ENCODE peak calls at places on chromosomes 4 and X, in six cellular contexts. One of them, this sample, is unnamed.

GRCh38 chr4:155959417-155959816 is 5.8 kb upstream of the CTSO start:
- ATAC-seq in K562: no peak
- ATAC-seq in HepG2: no peak
- ATAC-seq in upper lobe of left lung: no peak
- ATAC-seq in A549: no peak
- ATAC-seq in GM12878: peak; percentile 40
- ATAC-seq in this sample: no peak

GRCh38 chrX:31656013-31656412 is 584.2 kb upstream of the FTHL17 start:
- ATAC-seq in HepG2: no peak
- ATAC-seq in A549: no peak
- ATAC-seq in K562: no peak
- ATAC-seq in GM12878: peak; percentile 32
- ATAC-seq in upper lobe of left lung: no peak
- ATAC-seq in this sample: no peak

GRCh38 chr4:128958194-128958593 is 135.1 kb downstream of the SCLT1 start:
- ATAC-seq in upper lobe of left lung: no peak
- ATAC-seq in K562: no peak
- ATAC-seq in HepG2: peak; percentile 99
- ATAC-seq in GM12878: no peak
- ATAC-seq in A549: no peak
- ATAC-seq in this sample: no peak

GRCh38 chr4:75895744-75896314 is 6.4 kb downstream of the PPEF2 start:
- ATAC-seq in upper lobe of left lung: peak; percentile 56
- ATAC-seq in HepG2: peak; percentile 79
- ATAC-seq in GM12878: peak; percentile 87
- ATAC-seq in A549: peak; percentile 47
- ATAC-seq in K562: peak; percentile 90
- ATAC-seq in this sample: peak; percentile 28

GRCh38 chrX:130741151-130741550 is 161.9 kb downstream of the ENOX2 start:
- ATAC-seq in A549: no peak
- ATAC-seq in GM12878: no peak
- ATAC-seq in K562: no peak
- ATAC-seq in upper lobe of left lung: no peak
- ATAC-seq in HepG2: no peak
- ATAC-seq in this sample: no peak

GRCh38 chrX:11591712-11592351 is 73.9 kb downstream of the ARHGAP6 start:
- ATAC-seq in K562: peak; percentile 47
- ATAC-seq in A549: no peak
- ATAC-seq in HepG2: no peak
- ATAC-seq in GM12878: peak; percentile 57
- ATAC-seq in upper lobe of left lung: no peak
- ATAC-seq in this sample: no peak

GRCh38 chr4:169340834-169341233 is 70.1 kb upstream of the SH3RF1 start:
- ATAC-seq in A549: no peak
- ATAC-seq in HepG2: no peak
- ATAC-seq in K562: no peak
- ATAC-seq in GM12878: peak; percentile 64
- ATAC-seq in upper lobe of left lung: no peak
- ATAC-seq in this sample: no peak

GRCh38 chr4:77845400-77845799 is 17.2 kb upstream of the MRPL1 start:
- ATAC-seq in GM12878: no peak
- ATAC-seq in K562: no peak
- ATAC-seq in HepG2: no peak
- ATAC-seq in A549: no peak
- ATAC-seq in upper lobe of left lung: no peak
- ATAC-seq in this sample: no peak

GRCh38 chr4:15551740-15552446 is 82.2 kb downstream of the CC2D2A start:
- ATAC-seq in GM12878: no peak
- ATAC-seq in K562: no peak
- ATAC-seq in HepG2: peak; percentile 99
- ATAC-seq in upper lobe of left lung: peak; percentile 88
- ATAC-seq in A549: no peak
- ATAC-seq in this sample: no peak

GRCh38 chrX:124502144-124502543 is 155.8 kb downstream of the SH2D1A start:
- ATAC-seq in GM12878: no peak
- ATAC-seq in K562: no peak
- ATAC-seq in upper lobe of left lung: no peak
- ATAC-seq in HepG2: no peak
- ATAC-seq in A549: no peak
- ATAC-seq in this sample: no peak

GRCh38 chrX:82196866-82197265 is 995.0 kb downstream of the SH3BGRL start:
- ATAC-seq in GM12878: no peak
- ATAC-seq in K562: no peak
- ATAC-seq in HepG2: no peak
- ATAC-seq in upper lobe of left lung: peak; percentile 51
- ATAC-seq in A549: no peak
- ATAC-seq in this sample: no peak

GRCh38 chr4:149781150-149781549 is 34.5 kb downstream of the IQCM start:
- ATAC-seq in K562: no peak
- ATAC-seq in HepG2: no peak
- ATAC-seq in A549: no peak
- ATAC-seq in GM12878: no peak
- ATAC-seq in upper lobe of left lung: no peak
- ATAC-seq in this sample: no peak
- TF ChIP-seq EP300 in K562: no peak
- TF ChIP-seq EP300 in HepG2: no peak
- TF ChIP-seq EP300 in A549: no peak
- TF ChIP-seq EP300 in GM12878: no peak
- TF ChIP-seq EP300 in upper lobe of left lung: no peak
- TF ChIP-seq EP300 in this sample: no peak

GRCh38 chrX:107712231-107713204 is 63.1 kb downstream of the TSC22D3 start:
- ATAC-seq in A549: peak; percentile 6
- ATAC-seq in upper lobe of left lung: peak; percentile 15
- ATAC-seq in K562: no peak
- ATAC-seq in GM12878: no peak
- ATAC-seq in HepG2: no peak
- ATAC-seq in this sample: peak; percentile 22
- H3K4me3 ChIP-seq in A549: no peak overlapping the region
- H3K4me3 ChIP-seq in upper lobe of left lung: no peak overlapping the region
- H3K4me3 ChIP-seq in K562: no peak overlapping the region
- H3K4me3 ChIP-seq in GM12878: no peak overlapping the region
- H3K4me3 ChIP-seq in HepG2: no peak overlapping the region
- H3K4me3 ChIP-seq in this sample: peak overlapping the region; percentile 95

GRCh38 chrX:73525928-73526690 is 36.9 kb upstream of the CHIC1 start:
- ATAC-seq in HepG2: no peak
- ATAC-seq in GM12878: no peak
- ATAC-seq in upper lobe of left lung: no peak
- ATAC-seq in A549: no peak
- ATAC-seq in K562: no peak
- ATAC-seq in this sample: no peak
- TF ChIP-seq EP300 in HepG2: no peak
- TF ChIP-seq EP300 in GM12878: no peak
- TF ChIP-seq EP300 in upper lobe of left lung: no peak
- TF ChIP-seq EP300 in A549: no peak
- TF ChIP-seq EP300 in K562: no peak
- TF ChIP-seq EP300 in this sample: no peak

GRCh38 chrX:20221902-20222301 is 44.8 kb downstream of the RPS6KA3 start:
- ATAC-seq in A549: peak; percentile 73
- ATAC-seq in upper lobe of left lung: no peak
- ATAC-seq in HepG2: peak; percentile 86
- ATAC-seq in GM12878: no peak
- ATAC-seq in K562: peak; percentile 65
- ATAC-seq in this sample: no peak

GRCh38 chrX:20218809-20219505 is 47.8 kb downstream of the RPS6KA3 start:
- ATAC-seq in GM12878: no peak
- ATAC-seq in HepG2: no peak
- ATAC-seq in upper lobe of left lung: no peak
- ATAC-seq in K562: peak; percentile 77
- ATAC-seq in A549: no peak
- ATAC-seq in this sample: peak; percentile 58

GRCh38 chrX:20215565-20215964 is 51.1 kb downstream of the RPS6KA3 start:
- ATAC-seq in K562: no peak
- ATAC-seq in GM12878: no peak
- ATAC-seq in HepG2: no peak
- ATAC-seq in A549: no peak
- ATAC-seq in upper lobe of left lung: no peak
- ATAC-seq in this sample: no peak

GRCh38 chrX:20217906-20218305 is 48.8 kb downstream of the RPS6KA3 start:
- ATAC-seq in K562: no peak
- ATAC-seq in HepG2: no peak
- ATAC-seq in A549: no peak
- ATAC-seq in GM12878: no peak
- ATAC-seq in upper lobe of left lung: no peak
- ATAC-seq in this sample: no peak

GRCh38 chrX:20217279-20217678 is 49.4 kb downstream of the RPS6KA3 start:
- ATAC-seq in K562: no peak
- ATAC-seq in GM12878: no peak
- ATAC-seq in upper lobe of left lung: no peak
- ATAC-seq in HepG2: no peak
- ATAC-seq in A549: no peak
- ATAC-seq in this sample: no peak
- H3K4me3 ChIP-seq in K562: no peak overlapping the region
- H3K4me3 ChIP-seq in GM12878: no peak overlapping the region
- H3K4me3 ChIP-seq in upper lobe of left lung: no peak overlapping the region
- H3K4me3 ChIP-seq in HepG2: no peak overlapping the region
- H3K4me3 ChIP-seq in A549: no peak overlapping the region
- H3K4me3 ChIP-seq in this sample: no peak overlapping the region

GRCh38 chr4:61335364-61335763 is 135.2 kb downstream of the ADGRL3 start:
- ATAC-seq in upper lobe of left lung: no peak
- ATAC-seq in HepG2: no peak
- ATAC-seq in K562: no peak
- ATAC-seq in GM12878: no peak
- ATAC-seq in A549: no peak
- ATAC-seq in this sample: no peak

GRCh38 chr4:61332671-61333070 is 132.5 kb downstream of the ADGRL3 start:
- ATAC-seq in A549: no peak
- ATAC-seq in upper lobe of left lung: no peak
- ATAC-seq in HepG2: no peak
- ATAC-seq in K562: no peak
- ATAC-seq in GM12878: no peak
- ATAC-seq in this sample: no peak

GRCh38 chr4:61336488-61336887 is 136.4 kb downstream of the ADGRL3 start:
- ATAC-seq in K562: no peak
- ATAC-seq in GM12878: no peak
- ATAC-seq in A549: no peak
- ATAC-seq in upper lobe of left lung: no peak
- ATAC-seq in HepG2: no peak
- ATAC-seq in this sample: no peak

GRCh38 chr4:61333490-61333889 is 133.4 kb downstream of the ADGRL3 start:
- ATAC-seq in A549: no peak
- ATAC-seq in K562: no peak
- ATAC-seq in upper lobe of left lung: no peak
- ATAC-seq in HepG2: no peak
- ATAC-seq in GM12878: no peak
- ATAC-seq in this sample: no peak

DNA sequence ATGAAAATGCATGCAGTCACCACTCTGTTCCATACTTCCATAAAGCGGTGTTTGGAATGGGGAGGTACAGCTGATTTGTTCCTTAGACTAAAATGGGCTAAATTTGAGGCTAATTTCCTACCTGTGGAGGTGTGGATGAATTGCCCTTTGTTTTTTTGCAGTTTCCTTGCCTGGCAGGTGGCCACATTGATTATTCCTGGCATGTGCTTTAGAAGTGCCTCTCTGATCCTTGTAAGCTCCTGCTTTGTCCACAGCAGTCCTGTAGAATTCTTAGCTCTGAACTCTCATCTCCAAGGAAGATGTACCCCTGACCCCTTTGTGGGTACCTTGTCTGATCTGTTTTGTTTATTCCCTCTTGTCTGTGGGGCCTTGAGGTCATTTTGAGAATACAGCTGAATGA is 136.8 kb downstream of the ADGRL3 start:
- ATAC-seq in HepG2: no peak
- ATAC-seq in K562: no peak
- ATAC-seq in upper lobe of left lung: no peak
- ATAC-seq in GM12878: no peak
- ATAC-seq in A549: no peak
- ATAC-seq in this sample: no peak
- TF ChIP-seq EP300 in HepG2: no peak
- TF ChIP-seq EP300 in K562: no peak
- TF ChIP-seq EP300 in upper lobe of left lung: no peak
- TF ChIP-seq EP300 in GM12878: no peak
- TF ChIP-seq EP300 in A549: no peak
- TF ChIP-seq EP300 in this sample: no peak

GRCh38 chr4:186838295-186838694 is 114.6 kb upstream of the FAT1 start:
- ATAC-seq in upper lobe of left lung: no peak
- ATAC-seq in K562: no peak
- ATAC-seq in GM12878: no peak
- ATAC-seq in A549: no peak
- ATAC-seq in HepG2: no peak
- ATAC-seq in this sample: no peak

GRCh38 chr4:186840222-186840701 is 116.6 kb upstream of the FAT1 start:
- ATAC-seq in A549: peak; percentile 19
- ATAC-seq in upper lobe of left lung: peak; percentile 62
- ATAC-seq in HepG2: no peak
- ATAC-seq in K562: peak; percentile 38
- ATAC-seq in GM12878: no peak
- ATAC-seq in this sample: peak; percentile 84

GRCh38 chr4:186840771-186841301 is 117.2 kb upstream of the FAT1 start:
- ATAC-seq in upper lobe of left lung: peak; percentile 46
- ATAC-seq in HepG2: no peak
- ATAC-seq in GM12878: no peak
- ATAC-seq in A549: no peak
- ATAC-seq in K562: peak; percentile 4
- ATAC-seq in this sample: peak; percentile 14

GRCh38 chr4:186844059-186844681 is 120.5 kb upstream of the FAT1 start:
- ATAC-seq in GM12878: no peak
- ATAC-seq in K562: peak; percentile 44
- ATAC-seq in upper lobe of left lung: peak; percentile 71
- ATAC-seq in HepG2: peak; percentile 88
- ATAC-seq in A549: peak; percentile 33
- ATAC-seq in this sample: peak; percentile 51

DNA sequence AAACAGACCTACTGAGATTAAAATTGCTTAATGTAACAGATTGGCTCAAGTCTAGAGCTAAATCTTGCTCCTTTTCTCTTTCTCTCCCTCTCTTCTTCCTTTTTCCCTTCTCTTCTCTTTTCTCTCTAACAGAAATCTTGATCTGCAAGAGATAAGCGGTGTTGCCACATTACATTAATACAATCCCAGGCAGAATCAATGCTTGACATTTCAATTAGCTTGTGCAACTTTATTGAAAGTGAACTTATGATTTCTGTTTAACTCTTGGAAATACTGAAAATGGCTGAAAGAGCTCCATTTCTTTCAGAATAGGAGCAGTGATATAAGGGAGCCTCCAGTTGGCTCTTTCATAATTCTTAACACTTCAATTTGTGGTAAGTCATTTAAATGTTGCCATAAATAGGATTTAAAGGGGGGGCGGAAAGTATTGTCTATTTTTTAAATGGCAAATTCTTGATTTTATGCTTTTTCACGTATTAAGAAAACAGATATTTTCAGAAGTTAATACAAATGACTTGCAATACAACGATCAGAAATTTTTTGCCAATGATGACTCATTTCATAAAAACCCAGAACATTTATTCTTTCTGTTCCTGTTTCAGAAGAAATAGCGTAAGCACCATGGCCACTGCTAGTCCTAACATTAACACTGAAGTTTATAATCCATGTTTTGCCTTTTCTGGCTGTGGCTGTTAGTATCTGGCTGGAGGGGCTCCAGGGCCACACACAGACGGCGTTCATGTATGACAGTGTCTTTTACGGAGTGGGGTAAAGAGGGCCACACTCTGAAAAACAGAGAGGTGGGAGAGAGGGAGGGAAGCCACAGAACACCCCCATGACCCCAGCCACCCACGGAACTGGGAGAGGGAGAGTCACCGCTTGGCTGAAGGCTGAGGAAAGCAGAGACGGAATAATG is 115.7 kb upstream of the FAT1 start:
- ATAC-seq in upper lobe of left lung: peak; percentile 65
- ATAC-seq in HepG2: no peak
- ATAC-seq in GM12878: peak; percentile 91
- ATAC-seq in K562: peak; percentile 68
- ATAC-seq in A549: peak; percentile 50
- ATAC-seq in this sample: peak; percentile 65
- H3K4me3 ChIP-seq in upper lobe of left lung: no peak overlapping the region
- H3K4me3 ChIP-seq in HepG2: no peak overlapping the region
- H3K4me3 ChIP-seq in GM12878: no peak overlapping the region
- H3K4me3 ChIP-seq in K562: peak overlapping the region; percentile 32
- H3K4me3 ChIP-seq in A549: no peak overlapping the region
- H3K4me3 ChIP-seq in this sample: no peak overlapping the region

This sample was measured in gastroesophageal sphincter.